ENCODE peak calls at places on chromosomes 6 and 20, in six cellular contexts. One of them, this sample, is unnamed.

GRCh38 chr6:108556864-108557493 is 3.7 kb upstream of the FOXO3 start:
- DNase-seq in esophagus muscularis mucosa: no peak
- DNase-seq in GM12878: no peak
- DNase-seq in H1: no peak
- DNase-seq in esophagus squamous epithelium: no peak
- DNase-seq in transverse colon: no peak
- DNase-seq in this sample: no peak

GRCh38 chr6:167331565-167331964 is 6.7 kb downstream of the TTLL2 start:
- DNase-seq in esophagus muscularis mucosa: no peak
- DNase-seq in GM12878: no peak
- DNase-seq in H1: no peak
- DNase-seq in esophagus squamous epithelium: no peak
- DNase-seq in transverse colon: no peak
- DNase-seq in this sample: peak; percentile 20

GRCh38 chr6:136866872-136867416 is 44.6 kb downstream of the PEX7 start:
- DNase-seq in esophagus muscularis mucosa: no peak
- DNase-seq in GM12878: no peak
- DNase-seq in H1: no peak
- DNase-seq in esophagus squamous epithelium: no peak
- DNase-seq in transverse colon: no peak
- DNase-seq in this sample: no peak

GRCh38 chr20:54407446-54407845 is 67.9 kb upstream of the DOK5 start:
- DNase-seq in esophagus muscularis mucosa: no peak
- DNase-seq in GM12878: no peak
- DNase-seq in H1: no peak
- DNase-seq in esophagus squamous epithelium: no peak
- DNase-seq in transverse colon: no peak
- DNase-seq in this sample: no peak

GRCh38 chr6:1701668-1702353 is 92.1 kb downstream of the FOXC1 start:
- DNase-seq in esophagus muscularis mucosa: no peak
- DNase-seq in GM12878: no peak
- DNase-seq in H1: no peak
- DNase-seq in esophagus squamous epithelium: no peak
- DNase-seq in transverse colon: no peak
- DNase-seq in this sample: no peak

GRCh38 chr6:5084787-5085637 is at the start of gene PPP1R3G:
- DNase-seq in esophagus muscularis mucosa: no peak
- DNase-seq in GM12878: no peak
- DNase-seq in H1: peak; percentile 75
- DNase-seq in esophagus squamous epithelium: no peak
- DNase-seq in transverse colon: peak; percentile 45
- DNase-seq in this sample: peak; percentile 44

GRCh38 chr6:46849361-46849690 is 56.1 kb downstream of the MEP1A start:
- DNase-seq in esophagus muscularis mucosa: no peak
- DNase-seq in GM12878: no peak
- DNase-seq in H1: no peak
- DNase-seq in esophagus squamous epithelium: no peak
- DNase-seq in transverse colon: no peak
- DNase-seq in this sample: no peak

GRCh38 chr20:10263385-10264165 is 44.9 kb downstream of the SNAP25 start:
- DNase-seq in esophagus muscularis mucosa: peak; percentile 85
- DNase-seq in GM12878: no peak
- DNase-seq in H1: no peak
- DNase-seq in esophagus squamous epithelium: no peak
- DNase-seq in transverse colon: no peak
- DNase-seq in this sample: no peak

GRCh38 chr6:129730477-129731165 is 20.6 kb upstream of the ARHGAP18 start:
- DNase-seq in esophagus muscularis mucosa: no peak
- DNase-seq in GM12878: no peak
- DNase-seq in H1: no peak
- DNase-seq in esophagus squamous epithelium: no peak
- DNase-seq in transverse colon: no peak
- DNase-seq in this sample: peak; percentile 20

GRCh38 chr6:44655368-44656342 is 268.1 kb downstream of the CDC5L start:
- DNase-seq in esophagus muscularis mucosa: peak; percentile 96
- DNase-seq in GM12878: no peak
- DNase-seq in H1: peak; percentile 97
- DNase-seq in esophagus squamous epithelium: no peak
- DNase-seq in transverse colon: peak; percentile 78
- DNase-seq in this sample: peak; percentile 79

GRCh38 chr6:117600008-117600743 is 2.1 kb downstream of the GOPC start:
- DNase-seq in esophagus muscularis mucosa: no peak
- DNase-seq in GM12878: no peak
- DNase-seq in H1: no peak
- DNase-seq in esophagus squamous epithelium: no peak
- DNase-seq in transverse colon: no peak
- DNase-seq in this sample: no peak

GRCh38 chr20:10522328-10522727 is 87.2 kb downstream of the SLX4IP start:
- DNase-seq in esophagus muscularis mucosa: no peak
- DNase-seq in GM12878: no peak
- DNase-seq in H1: no peak
- DNase-seq in esophagus squamous epithelium: no peak
- DNase-seq in transverse colon: no peak
- DNase-seq in this sample: no peak

GRCh38 chr20:478010-478948 is 15.9 kb upstream of the TBC1D20 start:
- DNase-seq in esophagus muscularis mucosa: no peak
- DNase-seq in GM12878: no peak
- DNase-seq in H1: no peak
- DNase-seq in esophagus squamous epithelium: no peak
- DNase-seq in transverse colon: no peak
- DNase-seq in this sample: no peak

GRCh38 chr20:34479627-34480026 is 36.6 kb upstream of the DYNLRB1 start:
- DNase-seq in esophagus muscularis mucosa: no peak
- DNase-seq in GM12878: no peak
- DNase-seq in H1: no peak
- DNase-seq in esophagus squamous epithelium: no peak
- DNase-seq in transverse colon: no peak
- DNase-seq in this sample: no peak

GRCh38 chr6:45423901-45424627 is 46.3 kb upstream of the SUPT3H start:
- DNase-seq in esophagus muscularis mucosa: no peak
- DNase-seq in GM12878: no peak
- DNase-seq in H1: peak; percentile 61
- DNase-seq in esophagus squamous epithelium: no peak
- DNase-seq in transverse colon: peak; percentile 31
- DNase-seq in this sample: peak; percentile 24

GRCh38 chr6:136317023-136317649 is 27.5 kb upstream of the BCLAF1 start:
- DNase-seq in esophagus muscularis mucosa: no peak
- DNase-seq in GM12878: peak; percentile 4
- DNase-seq in H1: no peak
- DNase-seq in esophagus squamous epithelium: no peak
- DNase-seq in transverse colon: peak; percentile 63
- DNase-seq in this sample: peak; percentile 60

GRCh38 chr6:68911334-68911733 is 276.3 kb downstream of the ADGRB3 start:
- DNase-seq in esophagus muscularis mucosa: no peak
- DNase-seq in GM12878: no peak
- DNase-seq in H1: no peak
- DNase-seq in esophagus squamous epithelium: no peak
- DNase-seq in transverse colon: no peak
- DNase-seq in this sample: no peak

GRCh38 chr20:40568200-40568599 is 120.8 kb downstream of the MAFB start:
- DNase-seq in esophagus muscularis mucosa: no peak
- DNase-seq in GM12878: no peak
- DNase-seq in H1: no peak
- DNase-seq in esophagus squamous epithelium: no peak
- DNase-seq in transverse colon: no peak
- DNase-seq in this sample: peak; percentile 26

GRCh38 chr20:6265204-6265904 is 142.5 kb upstream of the FERMT1 start:
- DNase-seq in esophagus muscularis mucosa: no peak
- DNase-seq in GM12878: no peak
- DNase-seq in H1: no peak
- DNase-seq in esophagus squamous epithelium: no peak
- DNase-seq in transverse colon: no peak
- DNase-seq in this sample: peak; percentile 61

GRCh38 chr6:138647006-138647405 is 126.6 kb upstream of the CCDC28A start:
- DNase-seq in esophagus muscularis mucosa: no peak
- DNase-seq in GM12878: no peak
- DNase-seq in H1: no peak
- DNase-seq in esophagus squamous epithelium: no peak
- DNase-seq in transverse colon: no peak
- DNase-seq in this sample: no peak

GRCh38 chr6:139030539-139030938 is 2.0 kb downstream of the ABRACL start:
- DNase-seq in esophagus muscularis mucosa: no peak
- DNase-seq in GM12878: peak; percentile 48
- DNase-seq in H1: no peak
- DNase-seq in esophagus squamous epithelium: no peak
- DNase-seq in transverse colon: peak; percentile 27
- DNase-seq in this sample: no peak

GRCh38 chr6:166127624-166128472 is 39.8 kb downstream of the TBXT start:
- DNase-seq in esophagus muscularis mucosa: no peak
- DNase-seq in GM12878: no peak
- DNase-seq in H1: no peak
- DNase-seq in esophagus squamous epithelium: no peak
- DNase-seq in transverse colon: no peak
- DNase-seq in this sample: no peak

GRCh38 chr6:167094436-167094819 is 28.5 kb upstream of the CCR6 start:
- DNase-seq in esophagus muscularis mucosa: peak; percentile 83
- DNase-seq in GM12878: no peak
- DNase-seq in H1: no peak
- DNase-seq in esophagus squamous epithelium: no peak
- DNase-seq in transverse colon: no peak
- DNase-seq in this sample: peak; percentile 32

GRCh38 chr6:32332433-32332832 is 39.3 kb downstream of the TSBP1 start:
- DNase-seq in esophagus muscularis mucosa: no peak
- DNase-seq in GM12878: no peak
- DNase-seq in H1: no peak
- DNase-seq in esophagus squamous epithelium: no peak
- DNase-seq in transverse colon: no peak
- DNase-seq in this sample: no peak

GRCh38 chr20:34362502-34363061 is 491 bp upstream of the ITCH start:
- DNase-seq in esophagus muscularis mucosa: no peak
- DNase-seq in GM12878: no peak
- DNase-seq in H1: no peak
- DNase-seq in esophagus squamous epithelium: no peak
- DNase-seq in transverse colon: no peak
- DNase-seq in this sample: no peak

GRCh38 chr6:30378290-30378937 is 33.5 kb downstream of the RPP21 start:
- DNase-seq in esophagus muscularis mucosa: no peak
- DNase-seq in GM12878: no peak
- DNase-seq in H1: no peak
- DNase-seq in esophagus squamous epithelium: no peak
- DNase-seq in transverse colon: no peak
- DNase-seq in this sample: no peak

GRCh38 chr20:5714261-5715041 is 35.8 kb upstream of the SHLD1 start:
- DNase-seq in esophagus muscularis mucosa: no peak
- DNase-seq in GM12878: no peak
- DNase-seq in H1: no peak
- DNase-seq in esophagus squamous epithelium: no peak
- DNase-seq in transverse colon: no peak
- DNase-seq in this sample: peak; percentile 9

GRCh38 chr20:23043376-23043775 is 6.1 kb downstream of the THBD start:
- DNase-seq in esophagus muscularis mucosa: no peak
- DNase-seq in GM12878: no peak
- DNase-seq in H1: no peak
- DNase-seq in esophagus squamous epithelium: no peak
- DNase-seq in transverse colon: no peak
- DNase-seq in this sample: no peak

GRCh38 chr20:23037017-23037481 is 1.9 kb downstream of the SSTR4 start:
- DNase-seq in esophagus muscularis mucosa: no peak
- DNase-seq in GM12878: no peak
- DNase-seq in H1: no peak
- DNase-seq in esophagus squamous epithelium: no peak
- DNase-seq in transverse colon: no peak
- DNase-seq in this sample: no peak

GRCh38 chr20:23042270-23042669 is 7.2 kb downstream of the SSTR4 start:
- DNase-seq in esophagus muscularis mucosa: no peak
- DNase-seq in GM12878: no peak
- DNase-seq in H1: no peak
- DNase-seq in esophagus squamous epithelium: no peak
- DNase-seq in transverse colon: no peak
- DNase-seq in this sample: no peak

GRCh38 chr20:23039136-23039875 is 4.2 kb downstream of the SSTR4 start:
- DNase-seq in esophagus muscularis mucosa: no peak
- DNase-seq in GM12878: no peak
- DNase-seq in H1: no peak
- DNase-seq in esophagus squamous epithelium: no peak
- DNase-seq in transverse colon: no peak
- DNase-seq in this sample: no peak

GRCh38 chr20:23039885-23040508 is 4.9 kb downstream of the SSTR4 start:
- DNase-seq in esophagus muscularis mucosa: no peak
- DNase-seq in GM12878: no peak
- DNase-seq in H1: no peak
- DNase-seq in esophagus squamous epithelium: no peak
- DNase-seq in transverse colon: no peak
- DNase-seq in this sample: no peak
- H3K27me3 ChIP-seq in esophagus muscularis mucosa: no peaks in the 10 kb centered on the region
- H3K27me3 ChIP-seq in GM12878: no peaks in the 10 kb centered on the region
- H3K27me3 ChIP-seq in H1: peaks cover 15% of the 10 kb centered on the region
- H3K27me3 ChIP-seq in esophagus squamous epithelium: peaks cover 3% of the 10 kb centered on the region
- H3K27me3 ChIP-seq in transverse colon: peaks cover 28% of the 10 kb centered on the region
- H3K27me3 ChIP-seq in this sample: no peaks in the 10 kb centered on the region

DNA sequence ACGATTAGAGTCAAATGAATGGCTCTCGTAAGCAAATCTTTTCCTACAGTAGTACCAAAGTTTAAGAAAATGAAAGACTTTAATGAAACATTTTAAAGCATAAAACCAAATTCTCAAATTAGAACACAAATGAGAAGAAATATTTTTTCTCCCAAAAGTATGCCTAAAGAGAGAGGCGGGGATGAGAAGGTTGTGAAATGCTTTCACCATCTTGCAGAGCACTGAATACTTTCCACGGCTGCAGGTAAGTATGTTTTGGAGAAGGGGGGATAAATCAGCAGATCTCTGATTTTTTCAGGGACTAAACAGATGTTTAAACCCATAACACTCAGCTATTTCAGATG is 277.1 kb downstream of the ADGB start:
- DNase-seq in esophagus muscularis mucosa: no peak
- DNase-seq in GM12878: no peak
- DNase-seq in H1: no peak
- DNase-seq in esophagus squamous epithelium: no peak
- DNase-seq in transverse colon: no peak
- DNase-seq in this sample: no peak
- TF ChIP-seq POLR2A in esophagus muscularis mucosa: no peak
- TF ChIP-seq POLR2A in GM12878: no peak
- TF ChIP-seq POLR2A in H1: no peak
- TF ChIP-seq POLR2A in esophagus squamous epithelium: no peak
- TF ChIP-seq POLR2A in transverse colon: no peak
- TF ChIP-seq POLR2A in this sample: no peak

GRCh38 chr20:3749087-3749688 is 16.7 kb downstream of the HSPA12B start:
- DNase-seq in esophagus muscularis mucosa: no peak
- DNase-seq in GM12878: no peak
- DNase-seq in H1: no peak
- DNase-seq in esophagus squamous epithelium: no peak
- DNase-seq in transverse colon: no peak
- DNase-seq in this sample: no peak
- H3K27me3 ChIP-seq in esophagus muscularis mucosa: no peaks in the 10 kb centered on the region
- H3K27me3 ChIP-seq in GM12878: no peaks in the 10 kb centered on the region
- H3K27me3 ChIP-seq in H1: peaks cover 4% of the 10 kb centered on the region
- H3K27me3 ChIP-seq in esophagus squamous epithelium: no peaks in the 10 kb centered on the region
- H3K27me3 ChIP-seq in transverse colon: peaks cover 30% of the 10 kb centered on the region
- H3K27me3 ChIP-seq in this sample: no peaks in the 10 kb centered on the region

DNA sequence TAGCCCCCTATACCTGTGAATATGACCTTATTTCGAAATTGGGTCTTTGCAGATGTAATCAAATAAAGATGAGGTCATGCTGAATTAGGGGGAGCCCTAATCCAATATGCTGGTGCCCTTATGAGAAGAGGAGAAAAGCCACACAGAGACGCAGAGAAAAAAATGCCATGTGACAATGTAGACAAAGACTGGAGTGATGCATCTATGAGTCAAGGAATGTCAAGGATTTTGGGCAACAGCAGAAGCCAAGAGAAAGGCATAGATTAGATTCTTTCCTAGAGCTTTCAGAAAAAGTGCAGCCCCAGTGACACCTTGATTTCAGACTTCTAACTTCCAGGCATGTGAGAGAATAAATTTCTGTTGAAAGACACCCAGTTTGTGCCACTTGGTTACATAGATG is 47.4 kb upstream of the HS3ST5 start:
- DNase-seq in esophagus muscularis mucosa: no peak
- DNase-seq in GM12878: no peak
- DNase-seq in H1: no peak
- DNase-seq in esophagus squamous epithelium: no peak
- DNase-seq in transverse colon: no peak
- DNase-seq in this sample: no peak
- TF ChIP-seq POLR2A in esophagus muscularis mucosa: no peak
- TF ChIP-seq POLR2A in GM12878: no peak
- TF ChIP-seq POLR2A in H1: no peak
- TF ChIP-seq POLR2A in esophagus squamous epithelium: no peak
- TF ChIP-seq POLR2A in transverse colon: no peak
- TF ChIP-seq POLR2A in this sample: no peak

This sample was measured in thyroid gland.